ENCODE peak calls at places on chromosomes 7 and 10, in six cellular contexts. B is mucosa of descending colon; L is ELR; J is KBM-7; Q is stimulated activated naive CD8-positive, alpha-beta T cell treated with anti-CD3 and anti-CD28 coated beads, Interleukin-15, Interleukin-2, amounts not matched to agents 100 U/mL and 50 U/mL, for 24 hours; W is NCI-H1092. I is an unnamed sample.

GRCh38 chr7:2288503-2288902 is 25.7 kb downstream of the SNX8 start:
- DNase-seq in B (no peak), L (no peak), J (no peak), Q (no peak), W (no peak), I (no peak)

GRCh38 chr10:118118751-118119150 is 72.0 kb upstream of the RAB11FIP2 start:
- DNase-seq in B (no peak), L (no peak), J (no peak), Q (no peak), W (no peak), I (no peak)

GRCh38 chr10:26432938-26433337 is 5.2 kb upstream of the APBB1IP start:
- DNase-seq in B (no peak), L (peak), J (no peak), Q (no peak), W (no peak), I (no peak)

GRCh38 chr7:64639267-64640001 is 26.5 kb upstream of the ZNF107 start:
- DNase-seq in B (no peak), L (no peak), J (no peak), Q (no peak), W (no peak), I (no peak)

GRCh38 chr10:36248314-36248981 is 606.4 kb upstream of the FZD8 start:
- DNase-seq in B (no peak), L (no peak), J (no peak), Q (no peak), W (no peak), I (no peak)

GRCh38 chr7:50710441-50711154 is 72.1 kb downstream of the GRB10 start:
- DNase-seq in B (no peak), L (no peak), J (no peak), Q (no peak), W (no peak), I (no peak)

GRCh38 chr10:132364594-132364970 is 32.4 kb upstream of the PWWP2B start:
- DNase-seq in B (peak), L (no peak), J (no peak), Q (peak), W (no peak), I (no peak)

GRCh38 chr10:3782456-3783312 is 2.3 kb downstream of the KLF6 start:
- DNase-seq in B (peak), L (peak), J (peak), Q (peak), W (no peak), I (peak)

GRCh38 chr7:114620208-114620607 is 205.6 kb downstream of the FOXP2 start:
- DNase-seq in B (no peak), L (no peak), J (no peak), Q (no peak), W (no peak), I (no peak)

GRCh38 chr7:17298840-17299476 is 506 bp downstream of the AHR start:
- DNase-seq in B (peak), L (peak), J (peak), Q (peak), W (peak), I (peak)